ENCODE peak calls at places on chromosome 11, in six cellular contexts. X, O, K, C, T and L are unnamed samples.

GRCh38 chr11:26992031-26992541 is 1.8 kb upstream of the FIBIN start:
- DNase-seq in X (no peak), O (no peak), K (no peak), C (no peak), T (no peak), L (no peak)

GRCh38 chr11:44826922-44827643 is 100.3 kb downstream of the TSPAN18 start:
- DNase-seq in X (no peak), O (no peak), K (no peak), C (no peak), T (no peak), L (no peak)

GRCh38 chr11:3201112-3201581 is 17.5 kb downstream of the MRGPRG start:
- DNase-seq in X (no peak), O (no peak), K (no peak), C (no peak), T (no peak), L (no peak)

GRCh38 chr11:130092661-130093060 is 23.0 kb downstream of the APLP2 start:
- DNase-seq in X (no peak), O (no peak), K (no peak), C (no peak), T (no peak), L (no peak)

GRCh38 chr11:72058416-72059034 is 21.8 kb downstream of the NUMA1 start:
- DNase-seq in X (no peak), O (no peak), K (no peak), C (no peak), T (no peak), L (no peak)

GRCh38 chr11:104582431-104582830 is 315.8 kb downstream of the CASP12 start:
- DNase-seq in X (no peak), O (no peak), K (no peak), C (no peak), T (no peak), L (no peak)

GRCh38 chr11:44950625-44951472 is at the start of gene TP53I11:
- DNase-seq in X (peak), O (peak), K (peak), C (no peak), T (peak), L (peak)

GRCh38 chr11:134575504-134576230 is 163.6 kb upstream of the B3GAT1 start:
- DNase-seq in X (no peak), O (no peak), K (no peak), C (no peak), T (no peak), L (no peak)

GRCh38 chr11:69476715-69477025 is 4.8 kb upstream of the LINC01488 start:
- DNase-seq in X (no peak), O (no peak), K (no peak), C (no peak), T (no peak), L (no peak)

GRCh38 chr11:45383229-45383628 is 97.1 kb upstream of the SYT13 start:
- DNase-seq in X (no peak), O (no peak), K (peak), C (no peak), T (no peak), L (no peak)

GRCh38 chr11:304915-305833 is 2.4 kb upstream of the IFITM2 start:
- DNase-seq in X (peak), O (peak), K (peak), C (no peak), T (peak), L (peak)

GRCh38 chr11:48014917-48015316 is 34.6 kb downstream of the PTPRJ start:
- DNase-seq in X (no peak), O (no peak), K (no peak), C (no peak), T (no peak), L (no peak)

GRCh38 chr11:96098511-96099241 is 174.8 kb upstream of the MTMR2 start:
- DNase-seq in X (no peak), O (no peak), K (no peak), C (no peak), T (peak), L (no peak)

GRCh38 chr11:69520186-69520585 is 38.7 kb downstream of the LINC01488 start:
- DNase-seq in X (no peak), O (no peak), K (no peak), C (no peak), T (no peak), L (no peak)

GRCh38 chr11:2816941-2817421 is 68.6 kb downstream of the CDKN1C start:
- DNase-seq in X (no peak), O (no peak), K (no peak), C (no peak), T (no peak), L (no peak)

GRCh38 chr11:15106201-15106965 is 8.3 kb upstream of the INSC start:
- DNase-seq in X (no peak), O (no peak), K (no peak), C (no peak), T (peak), L (peak)

GRCh38 chr11:74783241-74783871 is 34.7 kb downstream of the RNF169 start:
- DNase-seq in X (no peak), O (no peak), K (peak), C (no peak), T (no peak), L (no peak)

GRCh38 chr11:73838443-73839122 is 38.1 kb downstream of the COA4 start:
- DNase-seq in X (no peak), O (no peak), K (no peak), C (no peak), T (peak), L (no peak)

GRCh38 chr11:103530257-103530656 is 421.0 kb downstream of the DYNC2H1 start:
- DNase-seq in X (no peak), O (no peak), K (no peak), C (no peak), T (no peak), L (no peak)

GRCh38 chr11:130631119-130631518 is 182.7 kb downstream of the ADAMTS15 start:
- DNase-seq in X (no peak), O (no peak), K (no peak), C (no peak), T (no peak), L (peak)

GRCh38 chr11:72617080-72617744 is 57.0 kb downstream of the PDE2A start:
- DNase-seq in X (no peak), O (no peak), K (no peak), C (no peak), T (peak), L (no peak)

GRCh38 chr11:129965248-129965647 is 37.4 kb downstream of the PRDM10 start:
- DNase-seq in X (no peak), O (no peak), K (no peak), C (no peak), T (no peak), L (no peak)

GRCh38 chr11:119368121-119369034 is 13.1 kb downstream of the USP2 start:
- DNase-seq in X (no peak), O (no peak), K (peak), C (no peak), T (peak), L (peak)

GRCh38 chr11:26028294-26028954 is 303.5 kb upstream of the ANO3 start:
- DNase-seq in X (no peak), O (no peak), K (no peak), C (peak), T (peak), L (peak)